ENCODE peak calls at places on chromosomes 3 and 15, in six cellular contexts. D is astrocyte of the cerebellum, E is lung, Z is choroid plexus epithelial cell, O is GM12865, F is HL-60. S is an unnamed sample.

GRCh38 chr3:112640333-112640863 is 545 bp downstream of the CCDC80 start:
- DNase-seq in D (peak; percentile 53), E (no peak), Z (peak; percentile 94), O (no peak), F (no peak), S (no peak)

GRCh38 chr3:154040283-154040682 is 80.9 kb upstream of the ARHGEF26 start:
- DNase-seq in D (no peak), E (no peak), Z (peak; percentile 57), O (peak; percentile 28), F (peak; percentile 3), S (no peak)

GRCh38 chr3:41175365-41175764 is 23.9 kb upstream of the CTNNB1 start:
- DNase-seq in D (no peak), E (no peak), Z (peak; percentile 50), O (no peak), F (no peak), S (no peak)

GRCh38 chr3:122921791-122922651 is 105.5 kb downstream of the SEMA5B start:
- DNase-seq in D (no peak), E (no peak), Z (no peak), O (peak; percentile 40), F (peak; percentile 34), S (no peak)

GRCh38 chr3:24951186-24951585 is 456.5 kb upstream of the THRB start:
- DNase-seq in D (no peak), E (no peak), Z (no peak), O (no peak), F (no peak), S (no peak)

GRCh38 chr3:157438371-157438735 is 1.7 kb downstream of the PTX3 start:
- DNase-seq in D (no peak), E (no peak), Z (peak; percentile 55), O (no peak), F (no peak), S (no peak)

GRCh38 chr3:114362815-114363214 is 69.0 kb downstream of the TIGIT start:
- DNase-seq in D (peak; percentile 28), E (no peak), Z (peak; percentile 71), O (peak; percentile 28), F (no peak), S (no peak)

GRCh38 chr15:100786139-100786531 is 93.5 kb upstream of the ALDH1A3 start:
- DNase-seq in D (no peak), E (no peak), Z (no peak), O (no peak), F (no peak), S (no peak)

GRCh38 chr15:32872606-32873291 is 154.9 kb downstream of the GREM1 start:
- DNase-seq in D (no peak), E (peak; percentile 38), Z (peak; percentile 79), O (no peak), F (no peak), S (peak; percentile 48)

GRCh38 chr15:48355377-48355776 is 24.1 kb downstream of the DUT start:
- DNase-seq in D (no peak), E (no peak), Z (peak; percentile 93), O (no peak), F (peak; percentile 35), S (no peak)

GRCh38 chr3:7640787-7641186 is 779.9 kb downstream of the GRM7 start:
- DNase-seq in D (no peak), E (no peak), Z (no peak), O (no peak), F (no peak), S (no peak)

GRCh38 chr3:134309987-134310700 is 59.5 kb upstream of the RYK start:
- DNase-seq in D (no peak), E (peak; percentile 74), Z (peak; percentile 53), O (no peak), F (no peak), S (peak; percentile 43)

GRCh38 chr15:63602595-63602994 is 5.4 kb downstream of the FBXL22 start:
- DNase-seq in D (no peak), E (no peak), Z (no peak), O (no peak), F (no peak), S (no peak)

GRCh38 chr3:59257506-59257905 is 207.7 kb upstream of the CFAP20DC start:
- DNase-seq in D (no peak), E (no peak), Z (no peak), O (no peak), F (no peak), S (no peak)

GRCh38 chr3:132006605-132007204 is 28.1 kb downstream of the CPNE4 start:
- DNase-seq in D (no peak), E (peak; percentile 34), Z (peak; percentile 68), O (peak; percentile 40), F (peak; percentile 40), S (peak; percentile 12)

GRCh38 chr3:196219194-196219969 is 3.0 kb downstream of the SLC51A start:
- DNase-seq in D (peak; percentile 84), E (peak; percentile 45), Z (peak; percentile 97), O (peak; percentile 80), F (peak; percentile 97), S (peak; percentile 65)

GRCh38 chr3:47613723-47614122 is 35.1 kb upstream of the CSPG5 start:
- DNase-seq in D (no peak), E (no peak), Z (no peak), O (no peak), F (no peak), S (no peak)

GRCh38 chr3:161217496-161217895 is 3.6 kb upstream of the NMD3 start:
- DNase-seq in D (no peak), E (no peak), Z (peak; percentile 25), O (no peak), F (no peak), S (no peak)

GRCh38 chr3:142597898-142598297 is 1.7 kb downstream of the PLS1 start:
- DNase-seq in D (no peak), E (no peak), Z (no peak), O (no peak), F (no peak), S (peak; percentile 41)

GRCh38 chr3:122030381-122031122 is 8.5 kb upstream of the ILDR1 start:
- DNase-seq in D (no peak), E (no peak), Z (peak; percentile 26), O (peak; percentile 87), F (no peak), S (no peak)

GRCh38 chr3:132595036-132595435 is 2.0 kb upstream of the ACKR4 start:
- DNase-seq in D (no peak), E (no peak), Z (peak; percentile 75), O (no peak), F (peak; percentile 56), S (no peak)

GRCh38 chr3:13022348-13023250 is 50.6 kb downstream of the IQSEC1 start:
- DNase-seq in D (peak; percentile 62), E (peak; percentile 51), Z (peak; percentile 78), O (peak; percentile 58), F (no peak), S (no peak)

GRCh38 chr3:170043506-170043905 is 5.7 kb downstream of the GPR160 start:
- DNase-seq in D (no peak), E (no peak), Z (peak; percentile 61), O (no peak), F (peak; percentile 22), S (no peak)

GRCh38 chr15:68057758-68058157 is 3.6 kb downstream of the PIAS1 start:
- DNase-seq in D (no peak), E (no peak), Z (no peak), O (no peak), F (no peak), S (no peak)

GRCh38 chr3:27146786-27147185 is 222.4 kb downstream of the NEK10 start:
- DNase-seq in D (no peak), E (no peak), Z (no peak), O (no peak), F (no peak), S (no peak)

GRCh38 chr3:50340404-50341329 is at the start of gene RASSF1:
- DNase-seq in D (no peak), E (peak; percentile 72), Z (peak; percentile 65), O (peak; percentile 92), F (peak; percentile 95), S (peak; percentile 80)

GRCh38 chr3:104909721-104910120 is 457.0 kb upstream of the ALCAM start:
- DNase-seq in D (no peak), E (no peak), Z (peak; percentile 30), O (peak; percentile 38), F (no peak), S (no peak)

DNA sequence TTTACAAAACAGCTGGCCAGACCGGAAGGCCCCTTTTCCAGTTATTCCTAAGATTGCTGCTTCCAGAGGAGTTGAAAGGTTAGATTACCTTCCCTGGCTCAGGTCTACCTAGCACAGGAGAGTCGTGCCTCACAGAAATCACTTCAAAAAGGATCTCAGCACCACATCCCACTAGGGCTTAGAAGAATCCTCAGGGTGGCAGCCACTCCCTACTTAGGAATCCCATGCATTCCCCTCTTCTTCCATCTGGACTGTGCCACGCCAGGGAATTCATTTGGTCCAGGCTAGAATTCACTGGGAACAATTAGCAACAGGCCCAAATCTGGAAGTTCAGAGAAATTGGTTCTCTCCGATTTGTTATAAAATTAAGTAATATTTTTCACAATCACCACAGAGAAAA is 226.4 kb upstream of the IL12A start:
- DNase-seq in D (no peak), E (no peak), Z (no peak), O (no peak), F (no peak), S (no peak)
- H3K4me3 ChIP-seq in D (no peak overlapping the region), E (peak overlapping the region; percentile 60), Z (no peak overlapping the region), O (no peak overlapping the region), F (no peak overlapping the region), S (no peak overlapping the region)

GRCh38 chr3:88180398-88180999 is 30.7 kb downstream of the C3orf38 start:
- DNase-seq in D (peak; percentile 38), E (no peak), Z (peak; percentile 83), O (peak; percentile 68), F (peak; percentile 43), S (no peak)
- TF ChIP-seq CTCF in D (peak; percentile 54), E (no peak), Z (peak; percentile 61), O (peak; percentile 51), F (peak; percentile 10), S (no peak)

GRCh38 chr3:19077388-19077787 is 70.9 kb upstream of the KCNH8 start:
- DNase-seq in D (no peak), E (no peak), Z (no peak), O (no peak), F (no peak), S (no peak)

GRCh38 chr3:19070325-19070724 is 78.0 kb upstream of the KCNH8 start:
- DNase-seq in D (peak; percentile 28), E (no peak), Z (no peak), O (no peak), F (no peak), S (no peak)

GRCh38 chr3:19075037-19075436 is 73.3 kb upstream of the KCNH8 start:
- DNase-seq in D (no peak), E (no peak), Z (no peak), O (no peak), F (no peak), S (no peak)

GRCh38 chr3:19073341-19074105 is 74.8 kb upstream of the KCNH8 start:
- DNase-seq in D (no peak), E (no peak), Z (no peak), O (no peak), F (no peak), S (no peak)

GRCh38 chr3:19074257-19074938 is 73.9 kb upstream of the KCNH8 start:
- DNase-seq in D (no peak), E (no peak), Z (no peak), O (no peak), F (no peak), S (no peak)
- H3K4me3 ChIP-seq in D (no peak overlapping the region), E (no peak overlapping the region), Z (no peak overlapping the region), O (no peak overlapping the region), F (no peak overlapping the region), S (no peak overlapping the region)

DNA sequence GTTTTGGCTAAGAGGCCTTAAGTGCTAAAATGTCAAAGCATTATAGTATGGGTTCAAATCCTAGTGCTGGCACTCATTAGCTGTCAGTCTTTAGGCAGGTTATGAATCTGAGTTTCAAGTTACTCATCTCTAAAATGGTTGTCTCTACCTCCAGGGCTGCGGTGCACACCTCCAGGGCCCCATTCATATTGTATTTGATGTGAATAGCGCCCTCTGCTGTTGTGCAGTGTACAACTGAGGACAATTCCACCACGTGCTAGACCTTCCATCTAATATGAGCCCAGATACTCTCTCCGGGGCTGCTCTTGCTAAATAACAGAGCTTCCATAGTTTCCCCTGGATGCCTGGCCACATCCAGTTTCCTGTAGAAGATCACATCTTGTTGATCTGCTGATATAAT is 54.3 kb downstream of the OXNAD1 start:
- DNase-seq in D (no peak), E (no peak), Z (no peak), O (peak; percentile 70), F (no peak), S (no peak)
- TF ChIP-seq CTCF in D (no peak), E (no peak), Z (peak; percentile 46), O (peak; percentile 49), F (no peak), S (no peak)